ENCODE peak calls at places on chromosome 13, in six cellular contexts. C is AG09309, Q is BE2C, A is AG04449, Y is kidney epithelial cell, R is psoas muscle. P is an unnamed sample.

GRCh38 chr13:91647361-91647970 is 249.0 kb downstream of the GPC5 start:
- DNase-seq in C (no peak), Q (peak; percentile 61), A (no peak), Y (no peak), R (no peak), P (no peak)

GRCh38 chr13:99975626-99976025 is 4.1 kb upstream of the ZIC5 start:
- DNase-seq in Q (no peak), A (no peak), R (no peak), C (no peak), Y (no peak), P (no peak)

GRCh38 chr13:69857188-69857821 is 250.3 kb upstream of the ATXN8OS start:
- DNase-seq in R (no peak), Y (peak; percentile 28), Q (no peak), C (no peak), A (no peak), P (peak; percentile 13)

GRCh38 chr13:39013462-39013861 is 22.8 kb upstream of the STOML3 start:
- DNase-seq in A (no peak), Q (no peak), R (no peak), Y (no peak), C (no peak), P (no peak)

GRCh38 chr13:93413972-93414717 is 187.5 kb downstream of the GPC6 start:
- DNase-seq in A (no peak), Q (no peak), C (no peak), Y (no peak), R (no peak), P (no peak)

GRCh38 chr13:24615911-24616472 is 64.2 kb upstream of the ATP12A start:
- DNase-seq in A (no peak), Y (no peak), C (no peak), Q (no peak), R (no peak), P (no peak)

GRCh38 chr13:49858183-49858856 is 65.8 kb upstream of the KPNA3 start:
- DNase-seq in R (no peak), Y (peak; percentile 76), A (peak; percentile 94), C (peak; percentile 78), Q (no peak), P (peak; percentile 94)

GRCh38 chr13:48220592-48221300 is 12.3 kb upstream of the ITM2B start:
- DNase-seq in Q (no peak), R (no peak), A (no peak), Y (no peak), C (no peak), P (no peak)

GRCh38 chr13:39811696-39812095 is 156.2 kb downstream of the COG6 start:
- DNase-seq in R (no peak), A (no peak), Q (no peak), C (no peak), Y (no peak), P (no peak)

GRCh38 chr13:109949395-109949794 is 163.0 kb upstream of the IRS2 start:
- DNase-seq in A (no peak), R (no peak), Y (no peak), Q (no peak), C (no peak), P (no peak)

GRCh38 chr13:30725331-30726085 is 9.8 kb upstream of the ALOX5AP start:
- DNase-seq in Q (no peak), C (no peak), A (no peak), Y (no peak), R (no peak), P (no peak)

GRCh38 chr13:27792393-27793218 is at the start of gene GSX1:
- DNase-seq in A (no peak), C (peak; percentile 11), R (peak; percentile 72), Q (no peak), Y (peak; percentile 7), P (peak; percentile 13)

GRCh38 chr13:99619207-99619606 is 117.9 kb downstream of the TM9SF2 start:
- DNase-seq in Y (no peak), R (no peak), Q (no peak), C (no peak), A (no peak), P (no peak)

GRCh38 chr13:103772576-103772975 is 706.4 kb upstream of the SLC10A2 start:
- DNase-seq in R (no peak), A (no peak), Q (no peak), C (no peak), Y (no peak), P (no peak)
- TF ChIP-seq CTCF in R (no peak), A (no peak), Q (peak; percentile 46), C (no peak), Y (peak; percentile 12), P (peak; percentile 10)

GRCh38 chr13:37046062-37046461 is 13.4 kb downstream of the SUPT20H start:
- DNase-seq in A (no peak), Q (no peak), C (no peak), Y (no peak), R (no peak), P (no peak)

GRCh38 chr13:37047846-37048245 is 11.6 kb downstream of the SUPT20H start:
- DNase-seq in C (no peak), R (no peak), Q (no peak), A (no peak), Y (no peak), P (no peak)

GRCh38 chr13:37047032-37047431 is 12.5 kb downstream of the SUPT20H start:
- DNase-seq in R (no peak), A (no peak), Q (no peak), Y (no peak), C (no peak), P (no peak)

DNA sequence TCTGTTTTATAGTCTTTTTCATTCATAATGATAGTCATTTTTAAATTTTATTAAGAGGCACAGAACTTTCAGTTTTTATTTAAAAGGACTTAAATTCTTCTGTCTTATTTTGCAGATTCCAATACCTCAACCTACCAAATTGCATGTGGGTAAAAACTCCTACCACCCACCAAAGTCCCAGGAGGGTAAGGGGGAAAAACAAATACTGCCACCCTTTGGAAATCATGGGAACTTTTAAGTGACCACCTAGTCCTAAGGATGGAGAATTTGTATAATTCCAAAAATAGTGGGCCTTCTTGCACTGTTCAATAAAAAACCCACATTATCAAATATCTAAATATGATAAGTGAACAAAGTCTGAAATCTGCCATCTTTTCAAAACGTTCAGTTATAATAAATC is 9.7 kb downstream of the SUPT20H start:
- DNase-seq in C (no peak), A (no peak), R (no peak), Y (no peak), Q (no peak), P (no peak)
- TF ChIP-seq CTCF in C (no peak), A (no peak), R (no peak), Y (peak; percentile 11), Q (peak; percentile 53), P (peak; percentile 57)

GRCh38 chr13:35826626-35827254 is 304.4 kb downstream of the DCLK1 start:
- DNase-seq in A (no peak), Y (no peak), Q (no peak), R (no peak), C (no peak), P (no peak)
- TF ChIP-seq CTCF in A (no peak), Y (peak; percentile 38), Q (peak; percentile 26), R (no peak), C (peak; percentile 20), P (peak; percentile 53)

GRCh38 chr13:29195459-29195858 is 375.3 kb downstream of the MTUS2 start:
- DNase-seq in Q (no peak), R (no peak), A (no peak), C (no peak), Y (no peak), P (no peak)
- TF ChIP-seq CTCF in Q (no peak), R (no peak), A (no peak), C (no peak), Y (no peak), P (no peak)

GRCh38 chr13:113354831-113355610 is 8.9 kb downstream of the GRTP1 start:
- DNase-seq in A (no peak), C (no peak), Y (no peak), R (peak; percentile 34), Q (no peak), P (no peak)
- TF ChIP-seq CTCF in A (no peak), C (no peak), Y (no peak), R (no peak), Q (no peak), P (no peak)

GRCh38 chr13:37811441-37811840 is 58.1 kb downstream of the TRPC4 start:
- DNase-seq in Q (no peak), R (no peak), A (peak; percentile 41), Y (no peak), C (no peak), P (no peak)

GRCh38 chr13:37806666-37807065 is 62.9 kb downstream of the TRPC4 start:
- DNase-seq in Q (no peak), R (no peak), A (no peak), C (no peak), Y (no peak), P (no peak)
- TF ChIP-seq CTCF in Q (no peak), R (no peak), A (no peak), C (no peak), Y (no peak), P (no peak)

DNA sequence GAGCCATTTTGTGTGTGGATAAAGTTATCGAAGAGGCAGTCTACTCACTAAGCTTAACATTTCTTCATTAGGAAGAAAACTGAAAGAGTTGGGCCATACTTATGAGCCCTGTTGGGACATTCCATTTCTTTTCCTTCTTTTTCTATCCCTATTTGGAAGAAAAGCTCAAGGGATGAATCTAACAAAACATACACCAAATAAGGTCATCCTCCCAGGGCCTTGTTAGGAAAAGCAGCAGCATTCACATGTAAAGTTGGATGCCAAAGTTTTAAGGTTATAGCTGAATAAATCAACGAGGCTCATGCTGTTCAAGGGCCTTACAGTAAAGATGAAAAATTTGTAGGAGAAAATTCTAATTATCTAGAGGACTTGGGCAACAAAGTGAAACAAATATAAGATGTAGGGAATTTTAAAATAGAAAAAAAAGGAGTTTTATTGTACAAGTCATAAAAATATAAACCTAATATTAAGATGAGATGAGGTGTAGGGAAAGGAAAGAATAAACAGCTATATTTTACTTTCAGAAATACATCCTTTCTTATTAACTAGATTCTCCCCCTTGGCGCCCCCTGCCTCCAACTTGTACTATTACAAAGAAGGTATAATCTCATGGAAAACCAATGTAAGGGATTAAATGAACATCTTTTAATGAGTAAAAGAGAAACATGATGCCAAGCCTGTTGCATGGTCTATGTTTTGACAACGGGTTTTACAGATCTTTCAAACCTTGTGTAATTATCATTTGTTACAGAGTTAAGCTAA is 160.4 kb downstream of the PCDH20 start:
- DNase-seq in Y (no peak), A (no peak), Q (peak; percentile 43), C (no peak), R (no peak), P (no peak)
- TF ChIP-seq CTCF in Y (peak; percentile 42), A (no peak), Q (peak; percentile 55), C (no peak), R (no peak), P (no peak)

P was measured in HFFc6.